ENCODE peak calls at places on chromosomes 12 and 14, in seven cellular contexts. K is omental fat pad, A is tibial nerve, Z is A549, F is MM.1S, V is pancreas, H is neural crest cell. B is an unnamed sample.

GRCh38 chr12:6676962-6677361 is 12.2 kb downstream of the ZNF384 start:
- DNase-seq in K (no peak), A (no peak), Z (no peak), F (no peak), V (no peak), H (no peak), B (no peak)

GRCh38 chr14:78153069-78153351 is 17.2 kb upstream of the NRXN3 start:
- DNase-seq in K (no peak), A (no peak), Z (peak; percentile 39), F (no peak), V (no peak), H (no peak), B (no peak)

GRCh38 chr12:48970702-48971334 is 717 bp downstream of the WNT10B start:
- DNase-seq in K (no peak), A (no peak), Z (no peak), F (no peak), V (no peak), H (no peak), B (no peak)

GRCh38 chr14:32710351-32711102 is 228.2 kb upstream of the NPAS3 start:
- DNase-seq in K (no peak), A (no peak), Z (no peak), F (no peak), V (no peak), H (no peak), B (no peak)

GRCh38 chr12:87439990-87440827 is 589.0 kb downstream of the C12orf50 start:
- DNase-seq in K (no peak), A (no peak), Z (peak; percentile 94), F (no peak), V (no peak), H (no peak), B (no peak)

GRCh38 chr12:2739832-2740641 is 54.7 kb upstream of the FKBP4 start:
- DNase-seq in K (no peak), A (peak; percentile 22), Z (peak; percentile 44), F (no peak), V (peak; percentile 46), H (peak; percentile 11), B (no peak)

GRCh38 chr14:58501214-58501816 is 73.8 kb downstream of the KIAA0586 start:
- DNase-seq in K (no peak), A (no peak), Z (peak; percentile 80), F (peak; percentile 57), V (no peak), H (no peak), B (peak; percentile 44)

GRCh38 chr14:34423445-34423844 is 38.6 kb downstream of the SPTSSA start:
- DNase-seq in K (no peak), A (no peak), Z (no peak), F (no peak), V (no peak), H (no peak), B (no peak)

GRCh38 chr14:38724621-38725020 is 378.4 kb downstream of the SEC23A start:
- DNase-seq in K (no peak), A (no peak), Z (no peak), F (no peak), V (no peak), H (no peak), B (no peak)

GRCh38 chr14:38723277-38723676 is 379.8 kb downstream of the SEC23A start:
- DNase-seq in K (no peak), A (no peak), Z (no peak), F (no peak), V (no peak), H (no peak), B (no peak)

GRCh38 chr14:38723954-38724353 is 379.1 kb downstream of the SEC23A start:
- DNase-seq in K (no peak), A (no peak), Z (no peak), F (no peak), V (no peak), H (no peak), B (no peak)

GRCh38 chr14:38718519-38718918 is 384.5 kb downstream of the SEC23A start:
- DNase-seq in K (no peak), A (no peak), Z (no peak), F (no peak), V (no peak), H (no peak), B (no peak)

DNA sequence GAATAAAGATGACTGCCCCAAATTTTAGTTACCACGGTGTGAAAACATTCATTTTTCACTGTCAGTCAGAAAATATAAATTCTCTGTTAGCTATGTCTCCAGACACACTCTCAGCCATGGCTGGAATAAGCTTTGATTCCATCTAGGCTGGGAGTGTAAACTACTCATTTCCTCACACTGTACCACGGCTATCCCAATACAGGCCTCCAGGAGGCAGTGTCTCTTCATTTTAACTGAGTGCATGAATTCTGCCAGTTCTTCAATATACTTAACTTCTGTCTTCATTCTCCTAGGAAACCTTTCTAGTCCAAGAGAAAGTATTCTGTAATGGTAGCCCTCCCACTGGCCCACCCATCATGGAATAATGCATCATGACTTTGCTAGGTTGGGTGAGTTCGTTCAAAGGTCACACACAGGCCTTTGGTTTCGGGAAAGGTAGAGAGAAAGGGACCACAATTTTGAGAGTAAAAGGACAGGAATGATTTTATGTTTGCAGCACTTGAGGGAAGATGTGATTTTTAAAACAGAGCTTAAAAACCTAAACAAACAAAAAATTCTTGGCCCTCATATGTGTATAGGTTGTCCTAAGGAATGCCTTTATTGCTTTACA is 381.1 kb downstream of the SEC23A start:
- DNase-seq in K (peak; percentile 69), A (peak; percentile 89), Z (peak; percentile 46), F (peak; percentile 27), V (peak; percentile 71), H (peak; percentile 54), B (peak; percentile 37)
- TF ChIP-seq CTCF in K (no peak), A (peak; percentile 79), Z (peak; percentile 56), F (peak; percentile 59), V (peak; percentile 58), H (peak; percentile 85), B (peak; percentile 59)

GRCh38 chr14:90374813-90375212 is 22.0 kb upstream of the CALM1 start:
- DNase-seq in K (no peak), A (no peak), Z (no peak), F (no peak), V (no peak), H (no peak), B (no peak)

GRCh38 chr14:90373887-90374286 is 22.9 kb upstream of the CALM1 start:
- DNase-seq in K (no peak), A (no peak), Z (no peak), F (no peak), V (no peak), H (no peak), B (no peak)

DNA sequence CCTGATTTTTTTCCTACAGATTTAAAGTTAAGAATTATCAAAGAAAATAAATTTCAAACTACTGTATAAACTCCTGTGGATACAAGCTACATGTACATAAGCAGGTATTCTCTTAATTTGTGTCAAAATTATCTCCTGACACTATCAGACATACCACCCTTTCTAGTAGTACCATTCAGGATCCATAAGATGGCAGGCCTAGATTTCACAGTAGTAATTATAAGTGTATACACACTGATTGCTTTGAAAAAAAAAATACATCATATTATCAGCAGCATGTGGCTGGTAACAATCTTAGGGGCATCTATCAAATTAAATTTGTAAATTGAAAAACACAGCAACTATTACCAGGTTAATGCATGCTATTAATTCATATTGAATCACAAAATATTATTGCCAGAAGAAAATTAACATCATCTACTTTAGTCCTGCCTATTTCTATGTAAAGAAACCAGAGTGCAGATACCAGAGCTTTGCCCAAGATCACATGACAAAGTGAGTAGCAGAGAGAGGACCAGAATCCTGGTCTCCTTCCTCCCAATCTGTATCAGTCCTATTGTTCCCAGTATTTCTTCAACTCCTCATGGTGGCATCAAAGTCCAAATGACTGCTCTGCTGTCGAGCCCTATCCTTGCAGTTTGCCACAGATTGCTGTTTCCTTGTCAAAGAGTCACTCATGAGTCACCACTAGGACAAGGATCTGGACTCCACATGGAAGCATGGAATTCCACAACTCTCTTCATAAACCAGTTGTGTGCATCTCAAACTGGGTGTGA is 27.7 kb upstream of the CALM1 start:
- DNase-seq in K (no peak), A (no peak), Z (peak; percentile 58), F (no peak), V (no peak), H (no peak), B (no peak)
- TF ChIP-seq CTCF in K (no peak), A (no peak), Z (peak; percentile 6), F (no peak), V (no peak), H (no peak), B (no peak)

GRCh38 chr12:100995201-100995600 is 200.6 kb downstream of the ANO4 start:
- DNase-seq in K (no peak), A (no peak), Z (no peak), F (no peak), V (no peak), H (no peak), B (peak; percentile 17)

GRCh38 chr12:100991059-100991562 is 196.5 kb downstream of the ANO4 start:
- DNase-seq in K (no peak), A (no peak), Z (no peak), F (no peak), V (no peak), H (no peak), B (no peak)

GRCh38 chr12:100992194-100992593 is 197.6 kb downstream of the ANO4 start:
- DNase-seq in K (no peak), A (no peak), Z (no peak), F (no peak), V (no peak), H (no peak), B (no peak)

GRCh38 chr12:100995771-100996170 is 201.2 kb downstream of the ANO4 start:
- DNase-seq in K (no peak), A (no peak), Z (no peak), F (peak; percentile 69), V (no peak), H (no peak), B (peak; percentile 6)

DNA sequence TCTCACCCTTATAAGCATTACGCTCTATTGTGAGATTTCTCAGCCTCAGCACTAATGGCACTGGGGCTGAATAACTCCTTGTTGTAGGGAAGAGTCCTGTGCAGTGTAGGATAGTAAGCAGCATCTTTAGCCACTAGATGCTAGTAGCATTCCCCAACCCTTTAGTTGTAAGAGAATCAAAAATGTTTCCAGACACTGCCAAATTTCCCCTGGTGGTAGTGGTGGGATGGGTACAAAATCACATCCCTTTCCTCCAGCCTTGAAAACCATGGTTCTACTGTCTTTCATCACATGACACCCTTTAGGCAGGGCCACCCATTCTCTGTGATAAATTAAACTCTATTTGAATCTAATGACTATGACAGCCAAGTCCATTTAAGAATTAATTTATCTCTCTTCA is 199.3 kb downstream of the ANO4 start:
- DNase-seq in K (no peak), A (no peak), Z (peak; percentile 7), F (no peak), V (no peak), H (no peak), B (no peak)
- TF ChIP-seq CTCF in K (no peak), A (no peak), Z (no peak), F (no peak), V (no peak), H (peak; percentile 34), B (no peak)

GRCh38 chr14:96693986-96694385 is 103.2 kb upstream of the VRK1 start:
- DNase-seq in K (no peak), A (no peak), Z (no peak), F (no peak), V (no peak), H (no peak), B (no peak)

GRCh38 chr14:96699666-96700065 is 97.5 kb upstream of the VRK1 start:
- DNase-seq in K (no peak), A (no peak), Z (no peak), F (no peak), V (no peak), H (no peak), B (no peak)

GRCh38 chr14:96693252-96693820 is 103.8 kb upstream of the VRK1 start:
- DNase-seq in K (no peak), A (no peak), Z (no peak), F (no peak), V (no peak), H (no peak), B (no peak)

GRCh38 chr14:96702831-96703230 is 94.4 kb upstream of the VRK1 start:
- DNase-seq in K (no peak), A (no peak), Z (no peak), F (no peak), V (no peak), H (no peak), B (no peak)

GRCh38 chr14:96698846-96699543 is 98.2 kb upstream of the VRK1 start:
- DNase-seq in K (no peak), A (no peak), Z (no peak), F (no peak), V (no peak), H (no peak), B (peak; percentile 68)
- TF ChIP-seq CTCF in K (no peak), A (no peak), Z (no peak), F (peak; percentile 16), V (no peak), H (no peak), B (peak; percentile 24)